ENCODE peak calls at places on chromosome 13, in nine cellular contexts. G is T-cell, S is ascending aorta, Y is frontal cortex, H is NCI-H146, M is endodermal cell, Z is NCI-H1930, C is GM04503, O is stomach. T is an unnamed sample.

GRCh38 chr13:25214371-25215252 is 42.5 kb upstream of the AMER2 start:
- DNase-seq in G (no peak), S (no peak), Y (no peak), H (no peak), M (no peak), Z (no peak), C (no peak), O (no peak), T (no peak)

GRCh38 chr13:96898212-96898611 is 96.1 kb downstream of the OXGR1 start:
- DNase-seq in G (no peak), S (no peak), Y (no peak), H (no peak), M (no peak), Z (no peak), C (peak), O (no peak), T (no peak)

GRCh38 chr13:29993716-29994488 is 143.5 kb upstream of the UBL3 start:
- DNase-seq in G (no peak), S (no peak), Y (no peak), H (no peak), M (no peak), Z (no peak), C (peak), O (no peak), T (no peak)

GRCh38 chr13:31045621-31046081 is 113.2 kb downstream of the TEX26 start:
- DNase-seq in G (peak), S (peak), Y (no peak), H (no peak), M (peak), Z (no peak), C (peak), O (peak), T (peak)

GRCh38 chr13:40063278-40063698 is 407.8 kb downstream of the COG6 start:
- DNase-seq in G (no peak), S (no peak), Y (no peak), H (no peak), M (no peak), Z (no peak), C (no peak), O (no peak), T (no peak)

GRCh38 chr13:66322193-66322592 is 907.9 kb downstream of the PCDH9 start:
- DNase-seq in G (no peak), S (no peak), Y (no peak), H (no peak), M (no peak), Z (no peak), C (no peak), O (no peak), T (no peak)

GRCh38 chr13:51425410-51426042 is 27.3 kb downstream of the INTS6 start:
- DNase-seq in G (no peak), S (no peak), Y (no peak), H (no peak), M (no peak), Z (no peak), C (peak), O (no peak), T (no peak)

GRCh38 chr13:73228546-73228945 is 169.7 kb downstream of the KLF5 start:
- DNase-seq in G (no peak), S (no peak), Y (no peak), H (no peak), M (no peak), Z (no peak), C (no peak), O (no peak), T (no peak)

GRCh38 chr13:42040730-42041016 is 7.8 kb upstream of the DGKH start:
- DNase-seq in G (no peak), S (no peak), Y (peak), H (no peak), M (no peak), Z (no peak), C (no peak), O (no peak), T (no peak)

GRCh38 chr13:98098511-98098910 is 44.4 kb upstream of the FARP1 start:
- DNase-seq in G (no peak), S (no peak), Y (no peak), H (no peak), M (no peak), Z (no peak), C (peak), O (no peak), T (no peak)

GRCh38 chr13:111857336-111857735 is 209.6 kb upstream of the SOX1 start:
- DNase-seq in G (no peak), S (no peak), Y (no peak), H (no peak), M (no peak), Z (no peak), C (no peak), O (no peak), T (no peak)

GRCh38 chr13:106348032-106348431 is 187.4 kb downstream of the EFNB2 start:
- DNase-seq in G (no peak), S (no peak), Y (no peak), H (no peak), M (peak), Z (no peak), C (no peak), O (no peak), T (no peak)

GRCh38 chr13:99299545-99300341 is 7.5 kb downstream of the GPR183 start:
- DNase-seq in G (no peak), S (no peak), Y (no peak), H (no peak), M (peak), Z (no peak), C (no peak), O (no peak), T (no peak)

GRCh38 chr13:113216165-113217056 is 7.0 kb downstream of the CUL4A start:
- DNase-seq in G (no peak), S (no peak), Y (no peak), H (peak), M (peak), Z (no peak), C (no peak), O (peak), T (peak)

GRCh38 chr13:35866801-35867200 is 264.4 kb downstream of the DCLK1 start:
- DNase-seq in G (no peak), S (no peak), Y (no peak), H (no peak), M (peak), Z (no peak), C (no peak), O (no peak), T (no peak)

GRCh38 chr13:97043302-97043701 is 49.0 kb upstream of the OXGR1 start:
- DNase-seq in G (no peak), S (no peak), Y (no peak), H (no peak), M (no peak), Z (no peak), C (peak), O (no peak), T (no peak)

GRCh38 chr13:110272227-110272626 is 34.7 kb downstream of the COL4A1 start:
- DNase-seq in G (no peak), S (no peak), Y (no peak), H (no peak), M (peak), Z (no peak), C (no peak), O (no peak), T (no peak)

GRCh38 chr13:91946498-91947070 is 548.2 kb downstream of the GPC5 start:
- DNase-seq in G (no peak), S (no peak), Y (no peak), H (peak), M (no peak), Z (no peak), C (no peak), O (no peak), T (no peak)

GRCh38 chr13:30026093-30026492 is 175.7 kb upstream of the UBL3 start:
- DNase-seq in G (no peak), S (no peak), Y (no peak), H (no peak), M (no peak), Z (no peak), C (peak), O (no peak), T (no peak)

GRCh38 chr13:112330479-112331407 is 45.4 kb upstream of the SPACA7 start:
- DNase-seq in G (no peak), S (no peak), Y (no peak), H (no peak), M (peak), Z (no peak), C (no peak), O (no peak), T (no peak)

GRCh38 chr13:105019073-105019472 is 1516.4 kb downstream of the EFNB2 start:
- DNase-seq in G (no peak), S (no peak), Y (no peak), H (no peak), M (no peak), Z (no peak), C (no peak), O (no peak), T (no peak)

GRCh38 chr13:37263881-37264280 is 158.4 kb upstream of the CSNK1A1L start:
- DNase-seq in G (no peak), S (no peak), Y (no peak), H (no peak), M (peak), Z (no peak), C (no peak), O (no peak), T (no peak)

GRCh38 chr13:76471486-76471885 is 414.7 kb downstream of the KCTD12 start:
- DNase-seq in G (no peak), S (no peak), Y (no peak), H (no peak), M (no peak), Z (no peak), C (no peak), O (no peak), T (no peak)

GRCh38 chr13:77397636-77398035 is 70.7 kb upstream of the MYCBP2 start:
- DNase-seq in G (no peak), S (no peak), Y (no peak), H (no peak), M (no peak), Z (no peak), C (no peak), O (no peak), T (no peak)

GRCh38 chr13:80339841-80340642 is 884 bp downstream of the SPRY2 start:
- DNase-seq in G (no peak), S (no peak), Y (peak), H (peak), M (peak), Z (no peak), C (no peak), O (peak), T (peak)

GRCh38 chr13:80113714-80114454 is 227.0 kb downstream of the SPRY2 start:
- DNase-seq in G (no peak), S (no peak), Y (no peak), H (no peak), M (no peak), Z (no peak), C (no peak), O (no peak), T (no peak)

GRCh38 chr13:105363747-105364177 is 1171.7 kb downstream of the EFNB2 start:
- DNase-seq in G (no peak), S (no peak), Y (no peak), H (no peak), M (no peak), Z (no peak), C (no peak), O (no peak), T (no peak)

GRCh38 chr13:51230473-51231105 is 8.4 kb downstream of the FAM124A start:
- DNase-seq in G (no peak), S (no peak), Y (no peak), H (no peak), M (peak), Z (no peak), C (no peak), O (peak), T (peak)

GRCh38 chr13:97809576-97809975 is 143.9 kb upstream of the IPO5 start:
- DNase-seq in G (no peak), S (no peak), Y (no peak), H (no peak), M (no peak), Z (no peak), C (no peak), O (no peak), T (no peak)

GRCh38 chr13:43246382-43246781 is 223.0 kb downstream of the DNAJC15 start:
- DNase-seq in G (no peak), S (no peak), Y (no peak), H (no peak), M (no peak), Z (no peak), C (no peak), O (no peak), T (no peak)

GRCh38 chr13:60328073-60328472 is 68.9 kb upstream of the TDRD3 start:
- DNase-seq in G (no peak), S (no peak), Y (no peak), H (no peak), M (no peak), Z (no peak), C (no peak), O (no peak), T (no peak)

GRCh38 chr13:90690458-90691063 is 656.9 kb upstream of the MIR17HG start:
- DNase-seq in G (no peak), S (no peak), Y (no peak), H (no peak), M (no peak), Z (no peak), C (peak), O (no peak), T (no peak)

GRCh38 chr13:64234255-64234654 is 2818.6 kb upstream of the PCDH20 start:
- DNase-seq in G (no peak), S (no peak), Y (no peak), H (no peak), M (no peak), Z (no peak), C (no peak), O (no peak), T (no peak)

GRCh38 chr13:98026457-98026857 is 73.0 kb downstream of the IPO5 start:
- DNase-seq in G (no peak), S (no peak), Y (no peak), H (peak), M (peak), Z (no peak), C (no peak), O (no peak), T (no peak)

GRCh38 chr13:81540777-81541176 is 1199.9 kb upstream of the SPRY2 start:
- DNase-seq in G (no peak), S (no peak), Y (no peak), H (no peak), M (no peak), Z (no peak), C (no peak), O (no peak), T (no peak)

GRCh38 chr13:67155898-67156717 is 74.0 kb downstream of the PCDH9 start:
- DNase-seq in G (no peak), S (no peak), Y (no peak), H (peak), M (no peak), Z (no peak), C (no peak), O (no peak), T (no peak)